ENCODE peak calls at places on chromosomes 4 and X, in six cellular contexts. One of them, this sample, is unnamed.

GRCh38 chr4:60657802-60658201 is 542.3 kb upstream of the ADGRL3 start:
- DNase-seq in HAP-1: no peak
- DNase-seq in left colon: no peak
- DNase-seq in ureter: no peak
- DNase-seq in AG04450: no peak
- DNase-seq in cardiac fibroblast: peak; percentile 6
- DNase-seq in this sample: no peak

GRCh38 chrX:40146471-40147398 is 49.0 kb upstream of the BCOR start:
- DNase-seq in HAP-1: peak; percentile 52
- DNase-seq in left colon: no peak
- DNase-seq in ureter: no peak
- DNase-seq in AG04450: no peak
- DNase-seq in cardiac fibroblast: no peak
- DNase-seq in this sample: no peak

GRCh38 chr4:187422655-187423054 is 572.9 kb upstream of the ZFP42 start:
- DNase-seq in HAP-1: no peak
- DNase-seq in left colon: no peak
- DNase-seq in ureter: no peak
- DNase-seq in AG04450: no peak
- DNase-seq in cardiac fibroblast: no peak
- DNase-seq in this sample: no peak

GRCh38 chrX:153209347-153209746 is 30.3 kb downstream of the MAGEA1 start:
- DNase-seq in HAP-1: no peak
- DNase-seq in left colon: no peak
- DNase-seq in ureter: no peak
- DNase-seq in AG04450: no peak
- DNase-seq in cardiac fibroblast: no peak
- DNase-seq in this sample: no peak

GRCh38 chr4:28092610-28093009 is 1232.0 kb downstream of the STIM2 start:
- DNase-seq in HAP-1: no peak
- DNase-seq in left colon: no peak
- DNase-seq in ureter: no peak
- DNase-seq in AG04450: no peak
- DNase-seq in cardiac fibroblast: no peak
- DNase-seq in this sample: no peak

GRCh38 chr4:55358668-55359067 is 12.6 kb downstream of the SRD5A3 start:
- DNase-seq in HAP-1: no peak
- DNase-seq in left colon: no peak
- DNase-seq in ureter: no peak
- DNase-seq in AG04450: no peak
- DNase-seq in cardiac fibroblast: peak; percentile 72
- DNase-seq in this sample: no peak

GRCh38 chr4:156293657-156294297 is 340.1 kb upstream of the CTSO start:
- DNase-seq in HAP-1: no peak
- DNase-seq in left colon: no peak
- DNase-seq in ureter: no peak
- DNase-seq in AG04450: peak; percentile 70
- DNase-seq in cardiac fibroblast: peak; percentile 90
- DNase-seq in this sample: no peak

GRCh38 chr4:140717313-140717712 is 38.9 kb downstream of the TBC1D9 start:
- DNase-seq in HAP-1: no peak
- DNase-seq in left colon: no peak
- DNase-seq in ureter: no peak
- DNase-seq in AG04450: no peak
- DNase-seq in cardiac fibroblast: no peak
- DNase-seq in this sample: no peak

GRCh38 chrX:155070038-155070437 is 898 bp downstream of the CMC4 start:
- DNase-seq in HAP-1: no peak
- DNase-seq in left colon: no peak
- DNase-seq in ureter: no peak
- DNase-seq in AG04450: no peak
- DNase-seq in cardiac fibroblast: no peak
- DNase-seq in this sample: no peak

GRCh38 chrX:29470029-29470428 is 745.3 kb upstream of the MAGEB2 start:
- DNase-seq in HAP-1: no peak
- DNase-seq in left colon: no peak
- DNase-seq in ureter: no peak
- DNase-seq in AG04450: peak; percentile 29
- DNase-seq in cardiac fibroblast: peak; percentile 72
- DNase-seq in this sample: no peak

GRCh38 chr4:101419324-101420135 is 72.2 kb upstream of the PPP3CA start:
- DNase-seq in HAP-1: peak; percentile 69
- DNase-seq in left colon: no peak
- DNase-seq in ureter: no peak
- DNase-seq in AG04450: peak; percentile 16
- DNase-seq in cardiac fibroblast: peak; percentile 67
- DNase-seq in this sample: peak; percentile 16

GRCh38 chrX:14832151-14832550 is 40.7 kb downstream of the FANCB start:
- DNase-seq in HAP-1: no peak
- DNase-seq in left colon: no peak
- DNase-seq in ureter: no peak
- DNase-seq in AG04450: peak; percentile 6
- DNase-seq in cardiac fibroblast: peak; percentile 2
- DNase-seq in this sample: no peak

GRCh38 chrX:153651540-153652079 is 4.6 kb downstream of the DUSP9 start:
- DNase-seq in HAP-1: no peak
- DNase-seq in left colon: no peak
- DNase-seq in ureter: no peak
- DNase-seq in AG04450: no peak
- DNase-seq in cardiac fibroblast: no peak
- DNase-seq in this sample: no peak

GRCh38 chr4:78057600-78058560 is 757 bp downstream of the FRAS1 start:
- DNase-seq in HAP-1: peak; percentile 17
- DNase-seq in left colon: peak; percentile 38
- DNase-seq in ureter: peak; percentile 52
- DNase-seq in AG04450: no peak
- DNase-seq in cardiac fibroblast: peak; percentile 55
- DNase-seq in this sample: peak; percentile 40